ENCODE peak calls at places on chromosome 7, in six cellular contexts. U, E, G, Z, D and N are unnamed samples.

GRCh38 chr7:16619979-16620408 is 25.6 kb downstream of the ANKMY2 start:
- DNase-seq in D (no peak), Z (no peak), E (no peak), G (no peak), U (no peak), N (no peak)

GRCh38 chr7:101108961-101109360 is 17.9 kb upstream of the SERPINE1 start:
- DNase-seq in Z (peak), G (no peak), U (no peak), D (no peak), E (no peak), N (no peak)

GRCh38 chr7:2522780-2523433 is 3.3 kb downstream of the LFNG start:
- DNase-seq in U (no peak), D (peak), Z (no peak), E (no peak), G (no peak), N (no peak)

GRCh38 chr7:159030490-159031134 is 114.1 kb downstream of the VIPR2 start:
- DNase-seq in Z (peak), E (peak), D (peak), G (peak), U (peak), N (peak)

GRCh38 chr7:101058355-101058754 is 26.9 kb upstream of the TRIM56 start:
- DNase-seq in D (peak), E (peak), G (no peak), U (no peak), Z (no peak), N (no peak)

GRCh38 chr7:6438427-6438826 is 9.3 kb downstream of the DAGLB start:
- DNase-seq in D (no peak), E (no peak), Z (no peak), U (no peak), G (no peak), N (no peak)

GRCh38 chr7:149294641-149295480 is 32.9 kb downstream of the ZNF783 start:
- DNase-seq in G (no peak), Z (no peak), D (no peak), E (no peak), U (no peak), N (peak)

GRCh38 chr7:133705596-133705995 is 421.5 kb upstream of the LRGUK start:
- DNase-seq in Z (no peak), U (no peak), E (no peak), G (no peak), D (no peak), N (no peak)

GRCh38 chr7:75734586-75735047 is 4.1 kb downstream of the HIP1 start:
- DNase-seq in U (no peak), E (no peak), Z (no peak), G (no peak), D (no peak), N (no peak)

GRCh38 chr7:100763556-100764140 is 30.3 kb downstream of the ZAN start:
- DNase-seq in U (no peak), D (no peak), E (no peak), G (no peak), Z (no peak), N (no peak)

GRCh38 chr7:97842006-97842405 is 30.2 kb downstream of the ASNS start:
- DNase-seq in G (no peak), D (no peak), U (no peak), E (no peak), Z (no peak), N (no peak)

GRCh38 chr7:151598045-151598444 is 78.3 kb upstream of the RHEB start:
- DNase-seq in D (no peak), G (no peak), U (no peak), E (no peak), Z (no peak), N (no peak)

GRCh38 chr7:80588591-80588990 is 49.9 kb upstream of the CD36 start:
- DNase-seq in U (no peak), E (no peak), G (no peak), Z (no peak), D (no peak), N (no peak)

GRCh38 chr7:139180700-139181311 is 50.2 kb upstream of the UBN2 start:
- DNase-seq in U (no peak), G (no peak), Z (no peak), D (no peak), E (no peak), N (no peak)

GRCh38 chr7:49812534-49812933 is 39.1 kb downstream of the VWC2 start:
- DNase-seq in U (no peak), D (no peak), Z (no peak), G (no peak), E (no peak), N (no peak)

GRCh38 chr7:112168915-112169314 is 37.3 kb downstream of the DOCK4 start:
- DNase-seq in E (no peak), D (no peak), G (no peak), U (no peak), Z (no peak), N (no peak)

GRCh38 chr7:34247468-34247867 is 342.1 kb downstream of the BMPER start:
- DNase-seq in G (no peak), Z (no peak), U (no peak), D (no peak), E (no peak), N (no peak)

GRCh38 chr7:7786595-7786994 is 68.2 kb upstream of the RPA3 start:
- DNase-seq in G (no peak), D (no peak), Z (peak), E (no peak), U (no peak), N (no peak)

DNA sequence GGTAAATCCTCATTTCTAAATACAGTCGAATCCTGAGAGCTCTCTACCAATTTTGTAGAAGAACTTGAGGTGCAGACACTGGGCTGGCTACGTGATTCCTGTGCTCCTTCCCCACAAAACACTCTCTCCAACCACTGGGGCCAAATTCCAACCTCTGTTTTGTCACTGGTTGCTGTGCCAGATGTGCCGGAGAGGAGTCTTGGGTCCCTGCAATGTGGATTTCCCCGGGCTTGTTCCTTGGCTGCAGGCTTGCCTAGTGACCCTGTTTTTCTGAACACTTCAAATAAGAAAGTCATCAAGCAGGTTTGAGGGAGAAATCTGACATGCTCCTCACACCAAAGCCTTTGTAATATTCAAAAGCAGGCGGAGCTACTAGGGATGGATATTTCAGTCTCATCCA is 44.4 kb upstream of the AGBL3 start:
- DNase-seq in E (no peak), U (no peak), G (no peak), D (no peak), Z (no peak), N (no peak)
- H3K4me3 ChIP-seq in E (no peak), U (no peak), G (no peak), D (no peak), Z (no peak), N (no peak)

GRCh38 chr7:116776046-116776445 is 86.3 kb upstream of the CAPZA2 start:
- DNase-seq in G (no peak), D (no peak), U (no peak), E (no peak), Z (no peak), N (no peak)

GRCh38 chr7:116779921-116780320 is 82.5 kb upstream of the CAPZA2 start:
- DNase-seq in Z (no peak), G (no peak), E (no peak), D (no peak), U (no peak), N (no peak)

GRCh38 chr7:116777613-116778380 is 84.6 kb upstream of the CAPZA2 start:
- DNase-seq in E (no peak), D (no peak), Z (no peak), U (no peak), G (no peak), N (no peak)

GRCh38 chr7:116779222-116779621 is 83.2 kb upstream of the CAPZA2 start:
- DNase-seq in E (no peak), G (no peak), Z (no peak), U (no peak), D (no peak), N (no peak)

GRCh38 chr7:116776610-116777289 is 85.6 kb upstream of the CAPZA2 start:
- DNase-seq in E (no peak), U (no peak), G (no peak), Z (no peak), D (no peak), N (no peak)
- TF ChIP-seq EP300 in E (no peak), U (no peak), G (no peak), Z (peak), D (no peak), N (no peak)

DNA sequence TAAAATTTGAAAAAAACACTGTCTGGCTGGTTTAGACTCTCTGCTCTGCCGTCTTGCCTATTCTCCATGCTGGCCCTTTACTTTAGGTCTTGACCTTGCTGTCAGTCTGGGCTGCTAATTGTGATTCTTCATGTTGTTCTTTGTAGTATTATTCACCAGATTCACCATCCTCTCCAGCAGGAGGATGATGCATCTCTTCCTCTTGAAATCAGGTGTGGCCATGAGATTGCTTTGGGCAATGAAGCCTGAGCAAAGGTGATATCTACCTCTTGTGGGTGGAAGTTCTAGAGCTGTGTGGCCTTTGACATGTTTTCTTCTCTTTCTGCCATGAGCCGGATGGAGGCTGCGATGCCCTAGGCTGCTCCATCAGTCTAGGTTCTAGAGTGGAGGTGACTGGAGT is 51.3 kb upstream of the ITPRID1 start:
- DNase-seq in D (no peak), G (no peak), U (no peak), E (no peak), Z (no peak), N (no peak)
- TF ChIP-seq CTCF in D (no peak), G (no peak), U (no peak), E (no peak), Z (no peak), N (no peak)

GRCh38 chr7:22601812-22602568 is 102.0 kb upstream of the STEAP1B start:
- DNase-seq in D (no peak), G (no peak), E (no peak), Z (no peak), U (no peak), N (no peak)
- H3K4me3 ChIP-seq in D (no peak), G (no peak), E (no peak), Z (no peak), U (no peak), N (no peak)

DNA sequence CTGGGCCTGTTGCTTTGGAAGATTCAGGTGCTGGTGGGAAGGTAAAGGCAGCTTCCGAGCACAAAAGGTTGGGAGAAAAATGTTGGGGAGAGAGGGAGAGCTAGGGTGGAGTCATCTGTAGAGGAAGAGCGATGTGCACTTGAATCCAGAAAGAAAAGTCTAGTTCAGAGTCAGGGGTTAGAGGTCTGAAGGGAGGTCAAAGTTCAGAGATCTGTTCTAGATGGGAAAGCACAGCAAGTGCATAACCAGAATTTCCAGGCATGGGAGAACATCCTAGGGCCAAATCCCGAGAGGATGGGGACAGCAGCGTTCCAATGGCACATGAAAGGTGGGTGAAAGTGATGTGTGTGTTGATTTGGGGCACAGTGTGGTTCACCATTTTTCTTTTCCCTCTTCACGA is 51.5 kb upstream of the MKLN1 start:
- DNase-seq in Z (no peak), G (no peak), D (no peak), U (no peak), E (no peak), N (no peak)
- TF ChIP-seq EP300 in Z (no peak), G (no peak), D (no peak), U (no peak), E (no peak), N (no peak)

DNA sequence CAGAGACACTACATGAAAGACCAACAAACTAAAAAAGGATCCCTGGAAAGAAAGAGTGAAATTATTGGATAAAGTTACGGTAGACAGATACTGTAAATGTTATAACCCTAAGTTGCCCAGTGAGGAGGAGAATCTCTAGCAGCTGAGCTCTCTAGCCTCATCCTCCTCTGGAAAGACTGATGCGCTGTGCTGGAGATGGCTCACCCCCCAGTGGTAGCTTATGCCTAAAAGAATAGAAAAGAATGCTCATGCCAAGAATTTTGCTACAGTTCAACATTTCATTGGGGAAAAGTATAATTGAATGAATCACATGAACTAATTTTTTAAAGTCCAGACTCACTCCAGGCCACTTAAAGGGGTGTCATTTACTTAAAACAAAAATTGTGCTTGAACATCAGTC is 50.8 kb upstream of the RNF32 start:
- DNase-seq in G (no peak), E (no peak), Z (no peak), D (no peak), U (no peak), N (no peak)
- TF ChIP-seq CTCF in G (no peak), E (no peak), Z (no peak), D (no peak), U (no peak), N (no peak)

GRCh38 chr7:4683043-4683883 is 1.2 kb downstream of the FOXK1 start:
- DNase-seq in U (peak), E (peak), Z (peak), G (no peak), D (peak), N (peak)

GRCh38 chr7:4681922-4682620 is at the start of gene FOXK1:
- DNase-seq in G (no peak), U (peak), E (peak), Z (peak), D (peak), N (peak)

GRCh38 chr7:4683884-4684565 is 1.9 kb downstream of the FOXK1 start:
- DNase-seq in E (peak), Z (peak), G (no peak), U (peak), D (peak), N (peak)

GRCh38 chr7:4682621-4683042 is 537 bp downstream of the FOXK1 start:
- DNase-seq in G (no peak), Z (no peak), U (peak), E (peak), D (peak), N (peak)

DNA sequence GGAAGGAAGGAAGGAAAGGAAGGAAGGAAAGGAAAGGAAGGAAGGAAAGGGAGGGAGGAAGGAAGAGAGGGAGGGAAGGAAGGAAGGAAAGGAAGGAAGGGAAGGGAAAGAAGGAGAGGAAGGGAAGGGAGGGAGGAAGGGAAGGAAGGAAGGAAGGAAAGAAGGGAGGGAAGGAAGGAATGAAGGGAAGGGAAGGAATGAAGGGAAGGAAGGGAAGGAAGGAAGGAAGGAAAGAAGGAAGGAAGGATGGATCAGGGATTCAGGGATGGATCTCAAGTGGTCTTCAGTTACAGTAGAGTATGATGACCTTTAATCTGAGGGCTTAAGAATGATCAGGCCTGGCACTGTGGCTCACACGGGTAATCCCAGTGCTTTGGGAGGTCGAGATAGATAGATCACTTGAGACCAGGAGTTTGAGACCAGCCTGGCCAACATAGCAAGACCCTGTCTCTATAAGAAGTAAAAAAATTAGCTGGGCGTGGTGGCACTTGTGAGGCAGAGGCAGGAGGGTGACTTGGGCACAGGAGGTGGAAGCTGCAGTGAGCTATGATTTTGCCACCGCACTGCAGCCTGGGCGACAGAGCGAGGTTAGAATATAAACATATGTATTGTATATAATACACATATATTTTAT is 760 bp upstream of the FOXK1 start:
- DNase-seq in G (no peak), D (no peak), E (no peak), Z (no peak), U (no peak), N (no peak)
- H3K4me3 ChIP-seq in G (peak), D (peak), E (peak), Z (peak), U (peak), N (no peak)

DNA sequence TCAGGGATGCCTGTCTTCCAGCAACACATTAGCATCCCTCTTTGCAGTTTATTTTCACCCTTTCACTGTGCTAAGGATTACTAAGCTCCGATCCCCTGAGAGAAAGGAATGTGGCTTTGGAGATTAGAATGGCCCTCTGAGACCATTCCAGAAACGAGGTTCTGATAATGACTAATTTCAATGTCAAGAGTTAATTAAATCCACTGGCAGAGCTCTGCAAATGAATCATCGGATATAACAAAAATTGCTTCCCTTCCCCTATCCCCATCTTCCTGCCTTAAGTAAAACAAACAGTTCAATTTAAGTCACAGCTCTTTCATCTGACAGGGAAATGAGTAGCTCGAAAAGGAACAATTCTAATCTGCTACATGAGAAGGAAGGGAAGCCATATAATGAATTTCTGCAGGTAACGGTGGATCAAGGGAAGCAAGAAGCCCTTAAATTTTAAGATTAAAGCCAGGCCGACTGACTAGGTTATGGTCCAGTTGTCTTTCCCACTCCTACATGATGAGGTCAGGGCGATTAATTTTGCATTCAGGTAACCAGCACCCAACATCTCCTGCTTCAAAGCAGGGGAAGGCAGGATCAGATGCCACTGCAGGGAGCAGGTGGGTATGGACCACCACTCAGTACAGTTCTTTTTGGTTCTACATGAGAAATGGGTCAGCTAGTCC is 50.5 kb downstream of the MALSU1 start:
- DNase-seq in D (no peak), U (no peak), G (no peak), E (no peak), Z (peak), N (no peak)
- TF ChIP-seq EP300 in D (no peak), U (no peak), G (no peak), E (no peak), Z (no peak), N (no peak)

GRCh38 chr7:74707216-74707615 is 49.7 kb downstream of the GTF2I start:
- DNase-seq in E (no peak), U (no peak), Z (no peak), G (no peak), D (no peak), N (no peak)

GRCh38 chr7:74713567-74713966 is 56.0 kb downstream of the GTF2I start:
- DNase-seq in D (no peak), U (no peak), Z (no peak), G (no peak), E (no peak), N (no peak)

GRCh38 chr7:74708569-74709275 is 51.2 kb downstream of the GTF2I start:
- DNase-seq in E (no peak), G (no peak), U (no peak), Z (no peak), D (no peak), N (no peak)

GRCh38 chr7:74709880-74710671 is 52.6 kb downstream of the GTF2I start:
- DNase-seq in G (no peak), U (no peak), Z (no peak), E (no peak), D (no peak), N (no peak)
- TF ChIP-seq CTCF in G (no peak), U (no peak), Z (peak), E (no peak), D (no peak), N (no peak)

DNA sequence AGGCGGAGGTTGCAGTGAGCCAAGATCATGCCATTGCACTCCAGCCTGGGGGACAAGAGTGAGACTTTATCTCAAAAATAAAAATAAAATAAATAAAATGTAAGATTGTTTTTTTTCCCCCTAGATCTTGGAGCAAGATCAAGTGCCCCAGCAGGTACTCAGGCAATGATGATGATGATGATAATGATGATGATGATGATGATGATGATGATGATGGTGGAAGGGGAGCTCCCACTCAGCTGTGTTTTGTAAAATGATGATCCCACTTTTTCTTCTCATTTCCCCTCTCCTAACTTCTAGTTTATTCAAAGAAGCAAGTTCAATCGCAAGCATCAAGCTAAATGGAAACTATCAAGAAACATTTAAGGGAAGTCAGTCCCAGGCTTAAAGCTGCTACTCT is 50.3 kb downstream of the PIK3CG start:
- DNase-seq in G (no peak), D (no peak), Z (no peak), E (no peak), U (no peak), N (no peak)
- H3K4me3 ChIP-seq in G (no peak), D (no peak), Z (no peak), E (no peak), U (no peak), N (no peak)